ENCODE peak calls at places on chromosome 9, in ten cellular contexts. K is IMR-90, V is neuronal stem cell, Z is GM23248, I is H9, C is SK-N-SH, U is astrocyte, B is PC-3, X is mesenchymal stem cell, F is K562. N is an unnamed sample.

GRCh38 chr9:114221706-114222465 is 66.5 kb downstream of the COL27A1 start:
- DNase-seq in K (peak; percentile 54), V (no peak), Z (no peak), I (no peak), C (no peak), U (peak; percentile 21), B (peak; percentile 34), X (peak; percentile 42), F (no peak), N (no peak)

GRCh38 chr9:121821326-121821725 is 169.9 kb downstream of the DAB2IP start:
- DNase-seq in K (no peak), V (no peak), Z (no peak), I (no peak), C (no peak), U (no peak), B (no peak), X (no peak), F (no peak), N (no peak)

GRCh38 chr9:71664566-71664965 is 103.7 kb downstream of the CEMIP2 start:
- DNase-seq in K (no peak), V (no peak), Z (no peak), I (no peak), C (no peak), U (no peak), B (no peak), X (no peak), F (no peak), N (no peak)

GRCh38 chr9:29968831-29969230 is 2395.6 kb upstream of the C9orf72 start:
- DNase-seq in K (no peak), V (no peak), Z (no peak), I (no peak), C (no peak), U (no peak), B (no peak), X (no peak), F (no peak), N (no peak)

GRCh38 chr9:4714266-4715016 is 26.6 kb downstream of the AK3 start:
- DNase-seq in K (peak; percentile 50), V (no peak), Z (peak; percentile 47), I (no peak), C (no peak), U (peak; percentile 67), B (no peak), X (no peak), F (no peak), N (peak; percentile 28)

GRCh38 chr9:7172445-7173115 is 414.8 kb downstream of the KDM4C start:
- DNase-seq in K (peak; percentile 63), V (no peak), Z (peak; percentile 71), I (no peak), C (peak; percentile 35), U (peak; percentile 37), B (no peak), X (no peak), F (no peak), N (no peak)

GRCh38 chr9:3058409-3058808 is 214.5 kb upstream of the PUM3 start:
- DNase-seq in K (no peak), V (no peak), Z (no peak), I (no peak), C (no peak), U (no peak), B (no peak), X (no peak), F (no peak), N (no peak)

GRCh38 chr9:111985315-111985714 is 88.7 kb downstream of the UGCG start:
- DNase-seq in K (no peak), V (no peak), Z (no peak), I (no peak), C (no peak), U (no peak), B (no peak), X (no peak), F (no peak), N (no peak)

GRCh38 chr9:99353408-99353807 is 131.3 kb downstream of the SEC61B start:
- DNase-seq in K (peak; percentile 98), V (no peak), Z (peak; percentile 98), I (no peak), C (no peak), U (peak; percentile 79), B (peak; percentile 40), X (peak; percentile 97), F (no peak), N (peak; percentile 74)

GRCh38 chr9:106920701-106921283 is 57.8 kb downstream of the ZNF462 start:
- DNase-seq in K (peak; percentile 21), V (peak; percentile 20), Z (peak; percentile 69), I (no peak), C (no peak), U (peak; percentile 68), B (peak; percentile 57), X (peak; percentile 29), F (no peak), N (peak; percentile 53)

GRCh38 chr9:122954253-122954691 is 13.5 kb downstream of the RABGAP1 start:
- DNase-seq in K (peak; percentile 68), V (no peak), Z (peak; percentile 50), I (no peak), C (no peak), U (peak; percentile 71), B (peak; percentile 63), X (no peak), F (no peak), N (peak; percentile 44)

GRCh38 chr9:131275332-131276106 is 791 bp downstream of the FAM78A start:
- DNase-seq in K (no peak), V (no peak), Z (no peak), I (peak; percentile 77), C (no peak), U (no peak), B (no peak), X (no peak), F (peak; percentile 84), N (no peak)

GRCh38 chr9:26066237-26066636 is 388.0 kb upstream of the TUSC1 start:
- DNase-seq in K (no peak), V (no peak), Z (no peak), I (no peak), C (no peak), U (no peak), B (no peak), X (no peak), F (no peak), N (no peak)

GRCh38 chr9:33458444-33458843 is 11.1 kb upstream of the AQP3 start:
- DNase-seq in K (peak; percentile 46), V (no peak), Z (no peak), I (no peak), C (no peak), U (peak; percentile 25), B (peak; percentile 64), X (no peak), F (peak; percentile 44), N (peak; percentile 82)

GRCh38 chr9:27535701-27536118 is 6.1 kb upstream of the MOB3B start:
- DNase-seq in K (no peak), V (no peak), Z (no peak), I (peak; percentile 82), C (no peak), U (no peak), B (no peak), X (no peak), F (no peak), N (peak; percentile 38)

GRCh38 chr9:91944711-91945110 is 5.3 kb downstream of the ROR2 start:
- DNase-seq in K (no peak), V (no peak), Z (no peak), I (no peak), C (no peak), U (no peak), B (no peak), X (no peak), F (no peak), N (no peak)

DNA sequence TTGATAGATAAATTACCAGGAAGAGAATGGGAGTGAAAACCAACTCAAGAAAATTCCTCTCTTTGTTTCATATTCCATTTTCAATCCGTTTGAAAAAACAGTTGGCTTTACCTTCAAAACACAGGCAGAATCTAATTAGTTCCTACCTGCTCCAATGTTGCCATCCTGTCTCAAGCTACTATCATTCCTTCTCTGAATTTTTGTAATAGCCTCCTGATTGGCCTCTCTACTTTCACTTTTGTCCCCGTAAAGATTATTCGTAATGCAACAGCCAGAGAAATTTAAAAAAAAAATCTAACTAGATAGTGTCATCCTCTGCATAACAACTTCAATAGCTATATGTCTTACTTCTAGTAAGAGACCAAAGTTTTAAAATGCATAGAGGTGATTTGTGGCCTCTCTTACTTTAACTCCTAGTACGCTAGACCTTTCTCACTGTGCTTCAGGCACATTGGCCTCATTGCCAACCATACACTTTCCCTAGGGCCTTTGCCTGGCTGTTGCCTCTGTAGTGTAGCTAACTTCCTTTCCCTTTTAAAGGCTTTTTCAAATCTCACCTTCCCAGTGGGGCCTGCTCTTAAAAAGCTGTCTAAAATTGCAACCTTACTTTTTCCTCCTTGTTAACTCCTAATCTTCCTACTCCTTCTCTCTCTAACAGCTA is 311.3 kb upstream of the GRIN3A start:
- DNase-seq in K (no peak), V (no peak), Z (no peak), I (no peak), C (no peak), U (no peak), B (no peak), X (no peak), F (no peak), N (no peak)
- H2AFZ ChIP-seq in K (no peak overlapping the region), V (no peak overlapping the region), Z (no peak overlapping the region), I (no peak overlapping the region), C (peak overlapping the region; percentile 64), U (no peak overlapping the region), B (no peak overlapping the region), X (no peak overlapping the region), F (no peak overlapping the region), N (peak overlapping the region; percentile 69)

DNA sequence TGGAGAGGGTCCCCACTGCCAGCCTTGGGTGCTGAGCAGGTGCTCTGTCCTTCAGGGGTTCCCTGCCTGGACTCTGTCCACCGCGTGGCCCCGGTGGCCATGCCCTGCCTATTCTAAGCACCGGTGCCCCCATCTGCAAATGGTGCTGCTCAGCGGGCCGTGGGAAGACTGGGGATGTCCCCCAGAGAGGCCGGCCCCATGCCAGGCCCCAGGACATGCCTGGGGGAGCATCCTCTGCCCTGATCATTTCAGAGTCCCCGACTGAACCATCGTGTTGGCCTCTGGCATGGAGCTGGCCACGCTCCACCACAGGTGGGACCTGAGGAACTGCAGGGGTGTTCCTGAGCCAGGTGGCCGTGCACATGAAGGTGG is 64.7 kb downstream of the RXRA start:
- DNase-seq in K (no peak), V (no peak), Z (no peak), I (no peak), C (no peak), U (no peak), B (no peak), X (no peak), F (no peak), N (no peak)
- H3K9ac ChIP-seq in K (no peak overlapping the region), V (no peak overlapping the region), Z (no peak overlapping the region), I (no peak overlapping the region), C (no peak overlapping the region), U (no peak overlapping the region), B (no peak overlapping the region), X (no peak overlapping the region), F (peak overlapping the region; percentile 26), N (no peak overlapping the region)

GRCh38 chr9:133023117-133023890 is 7.5 kb upstream of the GTF3C5 start:
- DNase-seq in K (no peak), V (no peak), Z (peak; percentile 27), I (peak; percentile 74), C (no peak), U (no peak), B (no peak), X (no peak), F (no peak), N (no peak)
- H2AFZ ChIP-seq in K (peak overlapping the region; percentile 73), V (no peak overlapping the region), Z (no peak overlapping the region), I (no peak overlapping the region), C (no peak overlapping the region), U (no peak overlapping the region), B (no peak overlapping the region), X (no peak overlapping the region), F (peak overlapping the region; percentile 4), N (peak overlapping the region; percentile 30)

DNA sequence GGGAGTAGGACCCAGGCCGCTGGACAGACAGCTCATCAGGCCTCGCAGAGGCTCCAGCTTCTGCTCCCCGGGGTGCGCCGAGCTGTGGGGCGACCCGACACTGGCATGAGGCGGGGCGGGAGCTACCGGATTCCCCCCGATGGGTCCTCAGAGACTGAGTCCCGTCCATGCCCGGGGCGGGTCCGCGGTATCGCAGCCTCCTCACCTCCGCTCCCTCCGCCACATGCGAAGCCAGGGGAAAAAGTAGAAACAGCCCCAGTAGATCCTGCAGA is 2.6 kb upstream of the CCL27 start:
- DNase-seq in K (no peak), V (no peak), Z (no peak), I (no peak), C (no peak), U (no peak), B (no peak), X (no peak), F (no peak), N (no peak)
- H3K9ac ChIP-seq in K (peak overlapping the region; percentile 67), V (peak overlapping the region; percentile 93), Z (peak overlapping the region; percentile 93), I (no peak overlapping the region), C (peak overlapping the region; percentile 56), U (peak overlapping the region; percentile 75), B (no peak overlapping the region), X (peak overlapping the region; percentile 89), F (peak overlapping the region; percentile 92), N (peak overlapping the region; percentile 65)